ENCODE peak calls at places on chromosomes 4 and X, in five cellular contexts. C is H1, G is suprapubic skin, Q is GM23338, M is HCT116. X is an unnamed sample. For H3K4me1, the result is how much of the 10 kb centered on the place peaks cover.

GRCh38 chr4:54945838-54946237 is 179.6 kb downstream of the KDR start:
- DNase-seq in G (no peak), C (no peak), Q (no peak), M (no peak), X (no peak)

GRCh38 chrX:48786825-48787538 is 592 bp downstream of the GATA1 start:
- DNase-seq in Q (no peak), C (no peak), M (no peak), G (no peak), X (no peak)

GRCh38 chr4:155866177-155866576 is at the start of gene ASIC5:
- DNase-seq in Q (no peak), C (no peak), G (no peak), M (no peak), X (no peak)

GRCh38 chr4:28886934-28887333 is 1833.2 kb upstream of the PCDH7 start:
- DNase-seq in Q (no peak), C (no peak), G (no peak), M (no peak), X (no peak)

GRCh38 chrX:10017866-10018265 is 50.7 kb downstream of the CLDN34 start:
- DNase-seq in Q (peak), C (no peak), M (peak), G (no peak), X (no peak)

GRCh38 chr4:152185786-152186540 is 349.9 kb downstream of the FBXW7 start:
- DNase-seq in M (no peak), C (no peak), Q (no peak), G (no peak), X (no peak)

GRCh38 chr4:6548201-6548881 is 26.6 kb upstream of the MAN2B2 start:
- DNase-seq in C (peak), G (no peak), M (peak), Q (peak), X (no peak)

GRCh38 chrX:39577976-39578962 is 519.5 kb downstream of the BCOR start:
- DNase-seq in G (no peak), Q (no peak), M (no peak), C (no peak), X (no peak)

GRCh38 chr4:102815981-102816380 is 11.4 kb downstream of the UBE2D3 start:
- DNase-seq in G (no peak), M (no peak), Q (no peak), C (no peak), X (no peak)

GRCh38 chr4:120517966-120518365 is 404.6 kb downstream of the PRDM5 start:
- DNase-seq in M (peak), C (no peak), G (no peak), Q (peak), X (no peak)

GRCh38 chr4:126533176-126533575 is 1099.6 kb upstream of the INTU start:
- DNase-seq in C (no peak), Q (no peak), M (no peak), G (no peak), X (no peak)

GRCh38 chrX:40202456-40202855 is 104.7 kb upstream of the BCOR start:
- DNase-seq in M (no peak), C (no peak), Q (no peak), G (no peak), X (no peak)

GRCh38 chrX:136055651-136056221 is 70.5 kb downstream of the SLC9A6 start:
- DNase-seq in Q (no peak), G (no peak), M (no peak), C (no peak), X (peak)

GRCh38 chr4:183181081-183181480 is 82.0 kb downstream of the WWC2 start:
- DNase-seq in C (no peak), Q (no peak), G (no peak), M (no peak), X (no peak)

GRCh38 chr4:183178201-183178600 is 79.1 kb downstream of the WWC2 start:
- DNase-seq in M (no peak), C (no peak), Q (no peak), G (no peak), X (no peak)

GRCh38 chr4:183180621-183181020 is 81.6 kb downstream of the WWC2 start:
- DNase-seq in G (no peak), C (no peak), M (no peak), Q (no peak), X (no peak)

GRCh38 chr4:183182873-183183725 is 84.0 kb downstream of the WWC2 start:
- DNase-seq in Q (peak), C (peak), M (peak), G (no peak), X (no peak)

GRCh38 chr4:183180096-183180495 is 81.0 kb downstream of the WWC2 start:
- DNase-seq in C (no peak), Q (no peak), G (no peak), M (no peak), X (no peak)
- H3K4me1 ChIP-seq in C (under half), Q (half or more), G (under half), M (under half), X (under half)

GRCh38 chrX:101619336-101619735 is 1.5 kb upstream of the ARMCX6 start:
- DNase-seq in M (no peak), Q (peak), G (no peak), C (no peak), X (no peak)

GRCh38 chrX:101617211-101618191 is at the start of gene ARMCX6:
- DNase-seq in Q (peak), G (peak), C (no peak), M (peak), X (no peak)
- TF ChIP-seq POLR2AphosphoS5 in Q (peak), G (no peak), C (peak), M (peak), X (no peak)

DNA sequence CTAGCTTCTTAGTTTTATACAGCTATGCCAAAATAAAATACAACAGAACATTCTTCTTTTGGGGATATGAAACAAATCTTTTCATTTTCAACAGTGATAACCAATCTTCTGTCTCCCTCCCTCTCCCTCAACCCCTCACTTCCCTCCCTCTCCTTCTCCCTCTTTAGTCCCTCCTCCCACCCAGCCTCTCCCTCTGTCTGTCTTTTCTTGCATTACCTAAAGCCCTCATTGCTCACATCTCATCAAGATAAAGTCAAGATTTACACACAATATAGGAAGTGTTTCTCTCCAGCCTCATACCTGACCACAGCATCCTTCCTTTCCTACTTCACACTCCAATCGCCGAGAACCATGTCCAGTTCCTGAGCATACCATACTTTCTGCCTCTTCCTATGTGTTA is 190.3 kb downstream of the SHROOM3 start:
- DNase-seq in C (no peak), G (no peak), M (no peak), Q (peak), X (no peak)
- H3K27ac ChIP-seq in C (no peak), G (no peak), M (no peak), Q (no peak), X (no peak)

DNA sequence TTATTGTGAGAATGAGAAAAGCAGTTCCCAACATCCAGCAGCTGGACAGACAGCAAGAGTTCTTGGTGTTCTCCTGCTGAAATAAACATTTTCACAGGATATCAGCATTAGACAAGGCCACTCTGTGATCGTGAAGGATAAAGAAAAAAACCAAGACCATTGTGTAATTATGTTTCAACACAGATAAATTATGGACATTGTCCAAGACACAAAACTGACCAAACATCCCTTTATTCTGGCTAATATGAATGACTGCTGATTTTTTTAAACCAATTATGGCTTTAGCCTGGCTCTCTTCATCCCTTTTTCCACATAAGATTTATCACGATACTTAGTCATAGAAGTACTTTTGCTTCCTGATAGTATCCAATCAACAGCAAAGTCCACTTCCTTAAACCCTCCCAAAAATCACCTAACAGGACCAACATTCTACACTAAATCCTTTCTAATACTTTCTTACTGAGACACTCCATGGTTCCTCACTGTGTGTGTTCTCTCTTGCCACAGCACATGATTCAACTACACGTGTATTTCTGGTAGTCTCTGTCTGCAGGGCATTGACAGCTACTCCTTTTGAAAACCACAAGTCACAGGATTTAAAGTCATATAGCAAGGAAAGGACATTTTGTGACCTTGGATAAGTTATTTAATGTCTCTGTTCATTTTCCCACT is 137.0 kb upstream of the PGRMC2 start:
- DNase-seq in M (no peak), C (no peak), G (no peak), Q (no peak), X (no peak)
- H3K4me1 ChIP-seq in M (under half), C (under half), G (under half), Q (under half), X (under half)

X was measured in vagina.